ENCODE peak calls at places on chromosomes 12 and 14, in nine cellular contexts. V is small intestine, X is HAP-1, M is SJCRH30, H is fibroblast of pulmonary artery, A is aorta, I is hepatocyte, Y is AG04450, E is Panc1. T is an unnamed sample.

GRCh38 chr12:108734200-108734906 is 3.0 kb upstream of the CORO1C start:
- DNase-seq in V (peak; percentile 99), X (peak; percentile 28), M (no peak), H (peak; percentile 86), A (peak; percentile 56), I (peak; percentile 91), Y (peak; percentile 73), E (no peak), T (peak; percentile 94)

GRCh38 chr14:79016828-79017505 is 846.8 kb downstream of the NRXN3 start:
- DNase-seq in V (no peak), X (no peak), M (peak; percentile 77), H (peak; percentile 76), A (no peak), I (peak; percentile 18), Y (peak; percentile 72), E (no peak), T (peak; percentile 94)

GRCh38 chr12:29702972-29703371 is 80.8 kb downstream of the TMTC1 start:
- DNase-seq in V (no peak), X (no peak), M (no peak), H (no peak), A (no peak), I (no peak), Y (no peak), E (no peak), T (no peak)

GRCh38 chr14:103742499-103743255 is 27.1 kb downstream of the ZFYVE21 start:
- DNase-seq in V (no peak), X (no peak), M (no peak), H (no peak), A (no peak), I (no peak), Y (no peak), E (no peak), T (no peak)

GRCh38 chr14:37275963-37276362 is 78.2 kb downstream of the MIPOL1 start:
- DNase-seq in V (no peak), X (no peak), M (no peak), H (no peak), A (no peak), I (no peak), Y (no peak), E (no peak), T (no peak)

GRCh38 chr12:12016284-12017100 is 54.2 kb upstream of the BCL2L14 start:
- DNase-seq in V (no peak), X (no peak), M (no peak), H (peak; percentile 6), A (no peak), I (no peak), Y (no peak), E (no peak), T (no peak)

GRCh38 chr12:93668919-93669418 is 8.2 kb upstream of the CRADD start:
- DNase-seq in V (no peak), X (no peak), M (no peak), H (no peak), A (no peak), I (no peak), Y (no peak), E (no peak), T (no peak)

GRCh38 chr12:14260011-14260993 is 105.2 kb upstream of the ATF7IP start:
- DNase-seq in V (peak; percentile 67), X (peak; percentile 97), M (peak; percentile 98), H (peak; percentile 94), A (peak; percentile 96), I (peak; percentile 86), Y (peak; percentile 81), E (no peak), T (peak; percentile 95)

GRCh38 chr12:63753743-63754142 is 26.0 kb upstream of the RXYLT1 start:
- DNase-seq in V (no peak), X (no peak), M (no peak), H (no peak), A (no peak), I (no peak), Y (no peak), E (no peak), T (no peak)

GRCh38 chr14:44438936-44439335 is 68.1 kb downstream of the FSCB start:
- DNase-seq in V (peak; percentile 14), X (no peak), M (no peak), H (no peak), A (no peak), I (no peak), Y (no peak), E (no peak), T (no peak)

DNA sequence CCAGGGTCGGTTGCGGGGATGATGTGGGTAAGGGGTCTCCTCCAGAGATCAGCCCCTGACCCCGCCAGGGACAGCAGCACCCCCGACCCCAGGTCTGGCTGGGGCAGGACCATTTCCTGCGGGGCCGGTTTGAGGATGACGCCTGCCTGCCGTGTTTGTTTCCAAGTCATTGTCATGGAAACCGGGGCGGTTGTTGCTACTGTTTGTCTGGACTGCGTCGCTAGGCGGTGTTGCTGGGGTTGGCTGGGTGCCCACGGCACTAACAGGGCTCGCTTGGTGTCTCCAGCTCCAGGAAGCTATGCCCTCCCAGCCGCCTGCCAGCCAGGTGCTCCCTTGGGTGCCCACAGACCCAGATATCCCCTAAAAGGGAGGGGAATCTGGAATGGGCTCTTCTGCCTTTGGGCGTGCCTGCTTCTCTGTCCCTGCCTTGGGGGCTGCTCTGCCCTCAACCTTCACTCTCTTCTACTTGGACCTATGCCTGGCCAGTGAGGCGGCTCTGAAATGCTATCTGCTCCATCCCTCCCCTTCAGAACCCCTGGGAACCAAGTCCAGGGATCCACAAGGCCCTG is 4.7 kb upstream of the CRIP1 start:
- DNase-seq in V (peak; percentile 96), X (peak; percentile 92), M (peak; percentile 97), H (peak; percentile 99), A (peak; percentile 98), I (peak; percentile 96), Y (peak; percentile 87), E (no peak), T (peak; percentile 98)
- H3K4me3 ChIP-seq in V (no peak overlapping the region), X (no peak overlapping the region), M (peak overlapping the region; percentile 53), H (no peak overlapping the region), A (no peak overlapping the region), I (no peak overlapping the region), Y (peak overlapping the region; percentile 55), E (peak overlapping the region; percentile 23), T (peak overlapping the region; percentile 53)

GRCh38 chr12:53170876-53171724 is 9.4 kb upstream of the ZNF740 start:
- DNase-seq in V (no peak), X (no peak), M (no peak), H (no peak), A (no peak), I (no peak), Y (no peak), E (no peak), T (no peak)
- H3K4me3 ChIP-seq in V (no peak overlapping the region), X (no peak overlapping the region), M (no peak overlapping the region), H (no peak overlapping the region), A (no peak overlapping the region), I (no peak overlapping the region), Y (no peak overlapping the region), E (no peak overlapping the region), T (no peak overlapping the region)

DNA sequence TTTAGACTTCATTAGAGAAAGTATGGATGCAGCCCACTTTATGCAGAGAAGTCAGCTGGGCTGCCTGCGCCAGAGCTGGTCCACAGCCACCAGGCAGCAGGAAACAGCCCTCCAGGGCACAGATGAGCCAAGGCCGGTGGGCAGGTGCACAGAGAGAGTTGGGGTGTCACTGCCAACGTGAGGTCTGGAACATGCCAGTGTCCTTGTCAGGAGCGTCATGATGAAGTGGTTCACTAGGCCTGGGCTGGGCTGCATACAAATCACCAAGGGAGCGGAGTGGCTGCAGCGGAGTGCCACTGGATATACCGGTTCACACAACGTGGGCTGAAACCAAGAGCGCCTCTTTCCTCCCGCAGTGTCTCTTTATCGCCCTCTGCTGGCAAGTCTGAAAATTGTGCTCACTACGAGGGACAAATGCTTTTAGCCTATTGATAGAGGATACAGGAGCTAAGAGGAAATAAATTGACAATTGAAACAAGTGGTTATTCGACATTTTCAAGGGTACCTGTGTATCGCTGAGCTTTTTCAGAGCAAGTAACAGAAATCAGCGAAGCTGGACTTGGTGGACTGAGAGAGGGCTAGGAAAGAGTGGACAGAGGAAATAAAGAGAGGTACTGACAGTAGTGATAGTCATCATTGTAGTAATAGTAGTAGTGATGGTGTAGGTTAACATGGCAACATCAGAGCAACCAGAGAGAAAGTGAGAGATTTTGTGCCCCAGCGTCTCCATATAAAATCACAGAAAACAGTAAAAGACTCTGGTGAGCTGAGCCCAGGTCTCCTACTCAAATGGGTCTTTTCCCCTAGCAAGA is 52.0 kb upstream of the ITPR2 start:
- DNase-seq in V (peak; percentile 91), X (peak; percentile 70), M (peak; percentile 76), H (peak; percentile 89), A (peak; percentile 85), I (peak; percentile 90), Y (peak; percentile 42), E (peak; percentile 77), T (peak; percentile 74)
- H3K4me3 ChIP-seq in V (no peak overlapping the region), X (no peak overlapping the region), M (no peak overlapping the region), H (no peak overlapping the region), A (no peak overlapping the region), I (no peak overlapping the region), Y (no peak overlapping the region), E (peak overlapping the region; percentile 23), T (no peak overlapping the region)

GRCh38 chr12:13101854-13102375 is 1.6 kb downstream of the GSG1 start:
- DNase-seq in V (peak; percentile 92), X (no peak), M (no peak), H (no peak), A (no peak), I (peak; percentile 77), Y (no peak), E (no peak), T (peak; percentile 60)
- H3K4me3 ChIP-seq in V (peak overlapping the region; percentile 83), X (peak overlapping the region; percentile 55), M (peak overlapping the region; percentile 70), H (peak overlapping the region; percentile 44), A (no peak overlapping the region), I (peak overlapping the region; percentile 37), Y (peak overlapping the region; percentile 53), E (peak overlapping the region; percentile 59), T (peak overlapping the region; percentile 54)